ENCODE peak calls at places on chromosomes 7 and 10, in six cellular contexts. One of them, this sample, is unnamed.

GRCh38 chr7:152641384-152641783 is 34.6 kb downstream of the XRCC2 start:
- DNase-seq in H1: no peak
- DNase-seq in HepG2: no peak
- DNase-seq in SK-N-SH: no peak
- DNase-seq in K562: no peak
- DNase-seq in GM12878: no peak
- DNase-seq in this sample: no peak

GRCh38 chr10:112131996-112132395 is 51.6 kb downstream of the GPAM start:
- DNase-seq in H1: peak; percentile 14
- DNase-seq in HepG2: no peak
- DNase-seq in SK-N-SH: peak; percentile 35
- DNase-seq in K562: no peak
- DNase-seq in GM12878: no peak
- DNase-seq in this sample: no peak

GRCh38 chr7:22657479-22657878 is 69.5 kb upstream of the IL6 start:
- DNase-seq in H1: no peak
- DNase-seq in HepG2: no peak
- DNase-seq in SK-N-SH: no peak
- DNase-seq in K562: no peak
- DNase-seq in GM12878: no peak
- DNase-seq in this sample: no peak

GRCh38 chr10:9621216-9621615 is 1396.5 kb upstream of the CELF2 start:
- DNase-seq in H1: no peak
- DNase-seq in HepG2: no peak
- DNase-seq in SK-N-SH: no peak
- DNase-seq in K562: no peak
- DNase-seq in GM12878: no peak
- DNase-seq in this sample: no peak

GRCh38 chr7:549103-549890 is 29.7 kb upstream of the PDGFA start:
- DNase-seq in H1: no peak
- DNase-seq in HepG2: no peak
- DNase-seq in SK-N-SH: no peak
- DNase-seq in K562: no peak
- DNase-seq in GM12878: no peak
- DNase-seq in this sample: no peak

GRCh38 chr10:86970152-86970886 is 2.0 kb downstream of the ADIRF start:
- DNase-seq in H1: peak; percentile 70
- DNase-seq in HepG2: no peak
- DNase-seq in SK-N-SH: no peak
- DNase-seq in K562: no peak
- DNase-seq in GM12878: no peak
- DNase-seq in this sample: no peak

GRCh38 chr10:120951288-120951687 is 100.1 kb downstream of the WDR11 start:
- DNase-seq in H1: no peak
- DNase-seq in HepG2: no peak
- DNase-seq in SK-N-SH: no peak
- DNase-seq in K562: no peak
- DNase-seq in GM12878: no peak
- DNase-seq in this sample: no peak

GRCh38 chr10:106540606-106541005 is 623.9 kb downstream of the SORCS1 start:
- DNase-seq in H1: no peak
- DNase-seq in HepG2: no peak
- DNase-seq in SK-N-SH: no peak
- DNase-seq in K562: no peak
- DNase-seq in GM12878: no peak
- DNase-seq in this sample: peak; percentile 11

GRCh38 chr10:89853796-89854195 is 152.4 kb downstream of the KIF20B start:
- DNase-seq in H1: peak; percentile 89
- DNase-seq in HepG2: peak; percentile 5
- DNase-seq in SK-N-SH: peak; percentile 49
- DNase-seq in K562: peak; percentile 32
- DNase-seq in GM12878: no peak
- DNase-seq in this sample: no peak

GRCh38 chr10:86958831-86959736 is 685 bp downstream of the SNCG start:
- DNase-seq in H1: peak; percentile 54
- DNase-seq in HepG2: peak; percentile 31
- DNase-seq in SK-N-SH: peak; percentile 38
- DNase-seq in K562: peak; percentile 94
- DNase-seq in GM12878: no peak
- DNase-seq in this sample: peak; percentile 63

GRCh38 chr7:155928583-155929145 is 116.4 kb upstream of the SHH start:
- DNase-seq in H1: no peak
- DNase-seq in HepG2: no peak
- DNase-seq in SK-N-SH: no peak
- DNase-seq in K562: no peak
- DNase-seq in GM12878: no peak
- DNase-seq in this sample: peak; percentile 23

GRCh38 chr7:5065107-5065407 is 19.4 kb downstream of the RBAK start:
- DNase-seq in H1: no peak
- DNase-seq in HepG2: no peak
- DNase-seq in SK-N-SH: no peak
- DNase-seq in K562: no peak
- DNase-seq in GM12878: no peak
- DNase-seq in this sample: no peak

GRCh38 chr7:30436518-30436917 is 42.1 kb downstream of the NOD1 start:
- DNase-seq in H1: no peak
- DNase-seq in HepG2: no peak
- DNase-seq in SK-N-SH: no peak
- DNase-seq in K562: no peak
- DNase-seq in GM12878: no peak
- DNase-seq in this sample: no peak

GRCh38 chr7:92904292-92905131 is 68.1 kb upstream of the CDK6 start:
- DNase-seq in H1: no peak
- DNase-seq in HepG2: peak; percentile 16
- DNase-seq in SK-N-SH: peak; percentile 27
- DNase-seq in K562: peak; percentile 88
- DNase-seq in GM12878: peak; percentile 84
- DNase-seq in this sample: no peak

GRCh38 chr10:122117475-122117874 is 128.5 kb downstream of the TACC2 start:
- DNase-seq in H1: no peak
- DNase-seq in HepG2: no peak
- DNase-seq in SK-N-SH: no peak
- DNase-seq in K562: no peak
- DNase-seq in GM12878: no peak
- DNase-seq in this sample: no peak

GRCh38 chr7:156473476-156474240 is 166.9 kb upstream of the RNF32 start:
- DNase-seq in H1: peak; percentile 57
- DNase-seq in HepG2: peak; percentile 25
- DNase-seq in SK-N-SH: peak; percentile 76
- DNase-seq in K562: peak; percentile 64
- DNase-seq in GM12878: no peak
- DNase-seq in this sample: peak; percentile 53

GRCh38 chr7:66847879-66848810 is 72.9 kb upstream of the TMEM248 start:
- DNase-seq in H1: no peak
- DNase-seq in HepG2: peak; percentile 79
- DNase-seq in SK-N-SH: no peak
- DNase-seq in K562: no peak
- DNase-seq in GM12878: no peak
- DNase-seq in this sample: peak; percentile 59

GRCh38 chr7:114889646-114890285 is 32.1 kb upstream of the MDFIC start:
- DNase-seq in H1: no peak
- DNase-seq in HepG2: peak; percentile 1
- DNase-seq in SK-N-SH: no peak
- DNase-seq in K562: no peak
- DNase-seq in GM12878: no peak
- DNase-seq in this sample: peak; percentile 72

GRCh38 chr10:93379366-93380042 is 102.6 kb downstream of the MYOF start:
- DNase-seq in H1: no peak
- DNase-seq in HepG2: no peak
- DNase-seq in SK-N-SH: no peak
- DNase-seq in K562: no peak
- DNase-seq in GM12878: no peak
- DNase-seq in this sample: no peak

GRCh38 chr7:108236681-108237415 is 106.7 kb upstream of the LAMB4 start:
- DNase-seq in H1: no peak
- DNase-seq in HepG2: no peak
- DNase-seq in SK-N-SH: no peak
- DNase-seq in K562: peak; percentile 69
- DNase-seq in GM12878: no peak
- DNase-seq in this sample: no peak

GRCh38 chr7:108234281-108234680 is 104.1 kb upstream of the LAMB4 start:
- DNase-seq in H1: no peak
- DNase-seq in HepG2: no peak
- DNase-seq in SK-N-SH: no peak
- DNase-seq in K562: no peak
- DNase-seq in GM12878: no peak
- DNase-seq in this sample: no peak

GRCh38 chr7:108239501-108240225 is 109.5 kb upstream of the LAMB4 start:
- DNase-seq in H1: no peak
- DNase-seq in HepG2: no peak
- DNase-seq in SK-N-SH: no peak
- DNase-seq in K562: no peak
- DNase-seq in GM12878: no peak
- DNase-seq in this sample: no peak

GRCh38 chr7:108235451-108236061 is 105.4 kb upstream of the LAMB4 start:
- DNase-seq in H1: no peak
- DNase-seq in HepG2: no peak
- DNase-seq in SK-N-SH: no peak
- DNase-seq in K562: peak; percentile 86
- DNase-seq in GM12878: no peak
- DNase-seq in this sample: peak; percentile 70

GRCh38 chr7:108234981-108235450 is 104.9 kb upstream of the LAMB4 start:
- DNase-seq in H1: no peak
- DNase-seq in HepG2: no peak
- DNase-seq in SK-N-SH: no peak
- DNase-seq in K562: peak; percentile 42
- DNase-seq in GM12878: no peak
- DNase-seq in this sample: no peak
- TF ChIP-seq CHD2 in H1: no peak
- TF ChIP-seq CHD2 in HepG2: no peak
- TF ChIP-seq CHD2 in SK-N-SH: no peak
- TF ChIP-seq CHD2 in K562: no peak
- TF ChIP-seq CHD2 in GM12878: no peak
- TF ChIP-seq CHD2 in this sample: no peak

DNA sequence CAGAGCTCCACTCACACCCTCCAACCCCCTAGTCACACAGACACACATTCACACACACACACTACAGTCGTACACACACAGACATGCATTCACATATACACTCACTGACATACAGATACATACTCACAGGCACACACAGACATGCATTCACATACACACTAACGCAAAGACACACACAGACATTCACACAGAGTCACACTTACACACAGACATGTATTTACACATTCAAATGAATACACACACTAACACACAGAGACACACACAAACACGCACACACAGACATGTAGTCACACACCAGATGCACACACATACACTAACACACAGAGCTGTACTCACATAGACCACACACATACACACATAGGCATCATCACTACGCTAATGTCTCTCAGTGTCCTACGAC is 58.0 kb upstream of the MYL10 start:
- DNase-seq in H1: no peak
- DNase-seq in HepG2: no peak
- DNase-seq in SK-N-SH: no peak
- DNase-seq in K562: no peak
- DNase-seq in GM12878: no peak
- DNase-seq in this sample: no peak
- H3K27ac ChIP-seq in H1: no peak overlapping the region
- H3K27ac ChIP-seq in HepG2: no peak overlapping the region
- H3K27ac ChIP-seq in SK-N-SH: no peak overlapping the region
- H3K27ac ChIP-seq in K562: no peak overlapping the region
- H3K27ac ChIP-seq in GM12878: no peak overlapping the region
- H3K27ac ChIP-seq in this sample: no peak overlapping the region

GRCh38 chr7:47337021-47337492 is 244.9 kb downstream of the TNS3 start:
- DNase-seq in H1: no peak
- DNase-seq in HepG2: no peak
- DNase-seq in SK-N-SH: no peak
- DNase-seq in K562: no peak
- DNase-seq in GM12878: no peak
- DNase-seq in this sample: no peak

GRCh38 chr7:47335557-47336177 is 246.2 kb downstream of the TNS3 start:
- DNase-seq in H1: no peak
- DNase-seq in HepG2: no peak
- DNase-seq in SK-N-SH: no peak
- DNase-seq in K562: no peak
- DNase-seq in GM12878: no peak
- DNase-seq in this sample: no peak

GRCh38 chr7:47335071-47335470 is 246.8 kb downstream of the TNS3 start:
- DNase-seq in H1: no peak
- DNase-seq in HepG2: no peak
- DNase-seq in SK-N-SH: no peak
- DNase-seq in K562: no peak
- DNase-seq in GM12878: no peak
- DNase-seq in this sample: no peak

GRCh38 chr7:47337531-47337930 is 244.4 kb downstream of the TNS3 start:
- DNase-seq in H1: no peak
- DNase-seq in HepG2: no peak
- DNase-seq in SK-N-SH: no peak
- DNase-seq in K562: no peak
- DNase-seq in GM12878: peak; percentile 16
- DNase-seq in this sample: no peak

GRCh38 chr7:47336178-47337020 is 245.5 kb downstream of the TNS3 start:
- DNase-seq in H1: no peak
- DNase-seq in HepG2: no peak
- DNase-seq in SK-N-SH: no peak
- DNase-seq in K562: no peak
- DNase-seq in GM12878: no peak
- DNase-seq in this sample: no peak
- TF ChIP-seq CHD2 in H1: no peak
- TF ChIP-seq CHD2 in HepG2: no peak
- TF ChIP-seq CHD2 in SK-N-SH: no peak
- TF ChIP-seq CHD2 in K562: no peak
- TF ChIP-seq CHD2 in GM12878: no peak
- TF ChIP-seq CHD2 in this sample: no peak

GRCh38 chr10:33127622-33128021 is 169.6 kb upstream of the ITGB1 start:
- DNase-seq in H1: no peak
- DNase-seq in HepG2: no peak
- DNase-seq in SK-N-SH: no peak
- DNase-seq in K562: no peak
- DNase-seq in GM12878: no peak
- DNase-seq in this sample: no peak

GRCh38 chr10:33123680-33124079 is 165.7 kb upstream of the ITGB1 start:
- DNase-seq in H1: no peak
- DNase-seq in HepG2: no peak
- DNase-seq in SK-N-SH: no peak
- DNase-seq in K562: no peak
- DNase-seq in GM12878: no peak
- DNase-seq in this sample: no peak

GRCh38 chr10:33126118-33126517 is 168.1 kb upstream of the ITGB1 start:
- DNase-seq in H1: no peak
- DNase-seq in HepG2: no peak
- DNase-seq in SK-N-SH: no peak
- DNase-seq in K562: peak; percentile 9
- DNase-seq in GM12878: no peak
- DNase-seq in this sample: no peak

GRCh38 chr10:33126742-33127141 is 168.7 kb upstream of the ITGB1 start:
- DNase-seq in H1: no peak
- DNase-seq in HepG2: no peak
- DNase-seq in SK-N-SH: no peak
- DNase-seq in K562: no peak
- DNase-seq in GM12878: no peak
- DNase-seq in this sample: no peak

DNA sequence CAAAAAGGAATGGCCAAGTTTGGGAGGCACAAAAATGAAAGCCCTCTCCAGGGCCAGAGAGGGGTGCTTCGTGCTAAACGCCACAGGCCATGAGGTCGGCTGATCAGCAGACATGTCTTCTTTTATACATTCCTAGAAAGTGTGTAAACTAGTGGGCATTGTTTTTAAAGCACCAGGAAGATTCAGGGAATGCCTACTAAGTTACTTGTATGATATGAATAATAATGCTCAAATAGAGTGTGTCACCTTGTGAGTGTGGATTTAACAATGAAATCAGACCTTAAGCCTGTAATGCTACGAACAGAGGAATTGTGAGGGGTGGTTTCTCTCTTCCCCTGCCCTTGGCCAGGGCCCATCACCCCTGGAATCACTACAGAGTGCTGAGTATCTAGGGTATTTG is 167.5 kb upstream of the ITGB1 start:
- DNase-seq in H1: no peak
- DNase-seq in HepG2: no peak
- DNase-seq in SK-N-SH: no peak
- DNase-seq in K562: no peak
- DNase-seq in GM12878: no peak
- DNase-seq in this sample: no peak
- H3K27ac ChIP-seq in H1: no peak overlapping the region
- H3K27ac ChIP-seq in HepG2: no peak overlapping the region
- H3K27ac ChIP-seq in SK-N-SH: no peak overlapping the region
- H3K27ac ChIP-seq in K562: no peak overlapping the region
- H3K27ac ChIP-seq in GM12878: no peak overlapping the region
- H3K27ac ChIP-seq in this sample: peak overlapping the region; percentile 95

This sample was measured in A549.